ENCODE peak calls at places on chromosomes 1 and 21, in nine cellular contexts. One of them, this sample, is unnamed.

GRCh38 chr1:185441608-185442007 is 124.6 kb upstream of the IVNS1ABP start:
- DNase-seq in fibroblast of lung: peak; percentile 2
- DNase-seq in H9: no peak
- DNase-seq in CD4-positive, alpha-beta memory T cell: no peak
- DNase-seq in CD8-positive, alpha-beta memory T cell: no peak
- DNase-seq in tibial nerve: no peak
- DNase-seq in ascending aorta: no peak
- DNase-seq in SJSA1: peak; percentile 75
- DNase-seq in aorta: no peak
- DNase-seq in this sample: no peak

GRCh38 chr1:243798726-243799125 is 51.3 kb downstream of the AKT3 start:
- DNase-seq in fibroblast of lung: peak; percentile 73
- DNase-seq in H9: no peak
- DNase-seq in CD4-positive, alpha-beta memory T cell: no peak
- DNase-seq in CD8-positive, alpha-beta memory T cell: no peak
- DNase-seq in tibial nerve: no peak
- DNase-seq in ascending aorta: no peak
- DNase-seq in SJSA1: peak; percentile 73
- DNase-seq in aorta: no peak
- DNase-seq in this sample: no peak

GRCh38 chr1:41890841-41891311 is 27.8 kb downstream of the HIVEP3 start:
- DNase-seq in fibroblast of lung: peak; percentile 14
- DNase-seq in H9: no peak
- DNase-seq in CD4-positive, alpha-beta memory T cell: no peak
- DNase-seq in CD8-positive, alpha-beta memory T cell: no peak
- DNase-seq in tibial nerve: no peak
- DNase-seq in ascending aorta: no peak
- DNase-seq in SJSA1: peak; percentile 42
- DNase-seq in aorta: no peak
- DNase-seq in this sample: no peak

GRCh38 chr1:27864264-27864895 is 8.0 kb upstream of the THEMIS2 start:
- DNase-seq in fibroblast of lung: no peak
- DNase-seq in H9: no peak
- DNase-seq in CD4-positive, alpha-beta memory T cell: no peak
- DNase-seq in CD8-positive, alpha-beta memory T cell: no peak
- DNase-seq in tibial nerve: no peak
- DNase-seq in ascending aorta: no peak
- DNase-seq in SJSA1: no peak
- DNase-seq in aorta: no peak
- DNase-seq in this sample: no peak

GRCh38 chr1:235919797-235920475 is 53.2 kb upstream of the LYST start:
- DNase-seq in fibroblast of lung: peak; percentile 54
- DNase-seq in H9: peak; percentile 52
- DNase-seq in CD4-positive, alpha-beta memory T cell: no peak
- DNase-seq in CD8-positive, alpha-beta memory T cell: no peak
- DNase-seq in tibial nerve: no peak
- DNase-seq in ascending aorta: no peak
- DNase-seq in SJSA1: peak; percentile 85
- DNase-seq in aorta: no peak
- DNase-seq in this sample: no peak

GRCh38 chr1:164746677-164747076 is 187.7 kb downstream of the PBX1 start:
- DNase-seq in fibroblast of lung: no peak
- DNase-seq in H9: no peak
- DNase-seq in CD4-positive, alpha-beta memory T cell: no peak
- DNase-seq in CD8-positive, alpha-beta memory T cell: no peak
- DNase-seq in tibial nerve: no peak
- DNase-seq in ascending aorta: no peak
- DNase-seq in SJSA1: no peak
- DNase-seq in aorta: no peak
- DNase-seq in this sample: no peak

GRCh38 chr1:155678027-155678426 is 10.5 kb downstream of the YY1AP1 start:
- DNase-seq in fibroblast of lung: no peak
- DNase-seq in H9: no peak
- DNase-seq in CD4-positive, alpha-beta memory T cell: no peak
- DNase-seq in CD8-positive, alpha-beta memory T cell: no peak
- DNase-seq in tibial nerve: no peak
- DNase-seq in ascending aorta: no peak
- DNase-seq in SJSA1: no peak
- DNase-seq in aorta: no peak
- DNase-seq in this sample: no peak

GRCh38 chr1:5745776-5746610 is 246.2 kb downstream of the NPHP4 start:
- DNase-seq in fibroblast of lung: peak; percentile 53
- DNase-seq in H9: peak; percentile 92
- DNase-seq in CD4-positive, alpha-beta memory T cell: peak; percentile 38
- DNase-seq in CD8-positive, alpha-beta memory T cell: peak; percentile 40
- DNase-seq in tibial nerve: peak; percentile 48
- DNase-seq in ascending aorta: no peak
- DNase-seq in SJSA1: peak; percentile 61
- DNase-seq in aorta: peak; percentile 85
- DNase-seq in this sample: peak; percentile 8

GRCh38 chr1:206041640-206042039 is 11.3 kb upstream of the RHEX start:
- DNase-seq in fibroblast of lung: no peak
- DNase-seq in H9: peak; percentile 63
- DNase-seq in CD4-positive, alpha-beta memory T cell: no peak
- DNase-seq in CD8-positive, alpha-beta memory T cell: no peak
- DNase-seq in tibial nerve: no peak
- DNase-seq in ascending aorta: no peak
- DNase-seq in SJSA1: no peak
- DNase-seq in aorta: no peak
- DNase-seq in this sample: no peak

DNA sequence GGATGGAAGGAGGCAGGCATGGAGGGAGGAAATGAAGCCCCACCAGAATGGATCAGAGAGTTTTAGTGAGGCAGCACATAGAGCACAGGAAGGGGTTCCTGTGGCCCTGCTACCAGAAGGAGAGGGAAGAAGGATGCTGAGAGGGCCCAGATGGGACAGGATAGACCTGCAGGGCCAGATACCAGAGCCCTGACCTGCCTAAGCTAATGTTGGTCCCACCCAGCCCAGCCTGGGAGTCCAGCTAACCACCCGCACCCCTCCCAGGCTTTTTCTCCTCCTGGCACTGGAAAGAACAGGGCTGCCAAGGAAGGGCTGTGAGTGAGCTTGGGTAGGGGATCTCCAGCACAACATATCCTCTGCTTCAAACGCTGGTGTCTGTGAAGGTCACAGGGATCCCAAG is 6.9 kb downstream of the NECTIN4 start:
- DNase-seq in fibroblast of lung: no peak
- DNase-seq in H9: no peak
- DNase-seq in CD4-positive, alpha-beta memory T cell: no peak
- DNase-seq in CD8-positive, alpha-beta memory T cell: no peak
- DNase-seq in tibial nerve: no peak
- DNase-seq in ascending aorta: no peak
- DNase-seq in SJSA1: no peak
- DNase-seq in aorta: no peak
- DNase-seq in this sample: no peak
- H3K27ac ChIP-seq in fibroblast of lung: no peak overlapping the region
- H3K27ac ChIP-seq in H9: no peak overlapping the region
- H3K27ac ChIP-seq in CD4-positive, alpha-beta memory T cell: no peak overlapping the region
- H3K27ac ChIP-seq in CD8-positive, alpha-beta memory T cell: no peak overlapping the region
- H3K27ac ChIP-seq in tibial nerve: no peak overlapping the region
- H3K27ac ChIP-seq in ascending aorta: no peak overlapping the region
- H3K27ac ChIP-seq in SJSA1: no peak overlapping the region
- H3K27ac ChIP-seq in aorta: no peak overlapping the region
- H3K27ac ChIP-seq in this sample: no peak overlapping the region

GRCh38 chr1:180919183-180919700 is 6.5 kb downstream of the KIAA1614 start:
- DNase-seq in fibroblast of lung: no peak
- DNase-seq in H9: no peak
- DNase-seq in CD4-positive, alpha-beta memory T cell: no peak
- DNase-seq in CD8-positive, alpha-beta memory T cell: no peak
- DNase-seq in tibial nerve: no peak
- DNase-seq in ascending aorta: no peak
- DNase-seq in SJSA1: no peak
- DNase-seq in aorta: no peak
- DNase-seq in this sample: no peak
- H3K4me1 ChIP-seq in fibroblast of lung: no peaks in the 10 kb centered on the region
- H3K4me1 ChIP-seq in H9: peaks cover 11% of the 10 kb centered on the region
- H3K4me1 ChIP-seq in CD4-positive, alpha-beta memory T cell: no peaks in the 10 kb centered on the region
- H3K4me1 ChIP-seq in CD8-positive, alpha-beta memory T cell: no peaks in the 10 kb centered on the region
- H3K4me1 ChIP-seq in tibial nerve: no peaks in the 10 kb centered on the region
- H3K4me1 ChIP-seq in ascending aorta: no peaks in the 10 kb centered on the region
- H3K4me1 ChIP-seq in SJSA1: peaks cover 8% of the 10 kb centered on the region
- H3K4me1 ChIP-seq in aorta: no peaks in the 10 kb centered on the region
- H3K4me1 ChIP-seq in this sample: no peaks in the 10 kb centered on the region

DNA sequence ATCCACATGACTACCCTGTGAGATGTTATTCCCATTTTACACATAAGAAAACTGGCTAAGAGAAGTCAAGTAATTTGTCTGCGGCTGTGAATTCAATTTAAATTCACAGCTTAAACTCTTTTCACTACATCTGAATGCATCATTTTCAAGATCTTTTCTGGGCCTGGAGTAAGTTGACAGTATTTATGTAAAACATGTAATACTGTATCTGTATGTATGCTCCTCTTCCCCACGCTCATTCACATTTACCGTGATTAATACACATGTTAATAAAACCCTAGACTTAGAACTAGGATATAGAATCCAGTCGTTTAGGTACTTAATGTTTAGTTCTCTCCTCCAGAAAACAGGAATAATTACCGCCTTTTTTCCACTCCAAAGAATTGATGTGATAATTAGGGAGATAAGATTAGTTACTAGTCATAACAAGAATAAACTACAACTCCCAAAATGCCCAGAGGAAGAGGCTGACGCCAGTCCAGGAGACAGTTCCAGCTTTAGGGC is 442 bp upstream of the PPP1R12B start:
- DNase-seq in fibroblast of lung: no peak
- DNase-seq in H9: no peak
- DNase-seq in CD4-positive, alpha-beta memory T cell: no peak
- DNase-seq in CD8-positive, alpha-beta memory T cell: no peak
- DNase-seq in tibial nerve: no peak
- DNase-seq in ascending aorta: no peak
- DNase-seq in SJSA1: no peak
- DNase-seq in aorta: no peak
- DNase-seq in this sample: no peak
- H3K27ac ChIP-seq in fibroblast of lung: peak overlapping the region; percentile 96
- H3K27ac ChIP-seq in H9: no peak overlapping the region
- H3K27ac ChIP-seq in CD4-positive, alpha-beta memory T cell: peak overlapping the region; percentile 82
- H3K27ac ChIP-seq in CD8-positive, alpha-beta memory T cell: peak overlapping the region; percentile 83
- H3K27ac ChIP-seq in tibial nerve: peak overlapping the region; percentile 68
- H3K27ac ChIP-seq in ascending aorta: no peak overlapping the region
- H3K27ac ChIP-seq in SJSA1: no peak overlapping the region
- H3K27ac ChIP-seq in aorta: no peak overlapping the region
- H3K27ac ChIP-seq in this sample: peak overlapping the region; percentile 33

DNA sequence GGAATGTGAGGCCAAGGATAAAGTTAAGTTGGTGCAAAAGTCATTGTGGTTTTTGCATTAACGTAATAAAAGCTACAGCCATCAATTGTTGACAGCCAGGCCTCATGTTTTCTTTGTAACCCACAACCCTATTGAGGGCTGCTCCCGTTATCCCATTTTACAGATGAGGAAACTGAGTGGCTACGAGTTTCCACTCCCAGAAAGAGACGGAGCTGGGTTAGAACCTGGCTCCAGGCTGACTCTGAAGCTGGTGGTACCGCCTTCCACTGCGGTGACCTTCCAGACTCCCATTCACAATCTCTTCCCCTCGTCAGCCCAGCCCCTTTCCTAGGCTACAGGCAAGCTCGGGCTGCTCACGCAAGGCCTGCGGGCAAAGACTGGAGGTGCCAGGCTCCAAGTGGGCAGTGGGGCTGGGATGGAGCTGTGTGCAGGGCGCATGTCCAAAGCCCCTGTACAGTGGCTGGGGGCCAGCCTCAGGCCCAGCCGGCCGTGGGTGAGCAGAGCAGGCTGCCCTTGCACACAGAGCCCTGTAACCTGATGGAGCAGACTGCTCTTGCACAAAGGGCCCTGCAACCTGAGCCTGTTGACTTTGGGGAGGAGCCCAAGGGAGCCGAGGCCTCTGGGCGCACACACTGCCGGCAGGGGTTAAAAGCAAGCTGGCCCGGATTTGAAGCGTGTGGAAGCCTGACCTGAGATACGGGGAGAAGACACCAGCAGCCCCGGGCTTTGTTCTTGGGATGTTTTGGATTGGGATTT is 97.4 kb upstream of the TMPRSS2 start:
- DNase-seq in fibroblast of lung: no peak
- DNase-seq in H9: no peak
- DNase-seq in CD4-positive, alpha-beta memory T cell: no peak
- DNase-seq in CD8-positive, alpha-beta memory T cell: no peak
- DNase-seq in tibial nerve: no peak
- DNase-seq in ascending aorta: no peak
- DNase-seq in SJSA1: no peak
- DNase-seq in aorta: peak; percentile 66
- DNase-seq in this sample: no peak
- H3K4me1 ChIP-seq in fibroblast of lung: no peaks in the 10 kb centered on the region
- H3K4me1 ChIP-seq in H9: no peaks in the 10 kb centered on the region
- H3K4me1 ChIP-seq in CD4-positive, alpha-beta memory T cell: no peaks in the 10 kb centered on the region
- H3K4me1 ChIP-seq in CD8-positive, alpha-beta memory T cell: no peaks in the 10 kb centered on the region
- H3K4me1 ChIP-seq in tibial nerve: no peaks in the 10 kb centered on the region
- H3K4me1 ChIP-seq in ascending aorta: no peaks in the 10 kb centered on the region
- H3K4me1 ChIP-seq in SJSA1: peaks cover 10% of the 10 kb centered on the region
- H3K4me1 ChIP-seq in aorta: no peaks in the 10 kb centered on the region
- H3K4me1 ChIP-seq in this sample: no peaks in the 10 kb centered on the region

This sample was measured in effector memory CD4-positive, alpha-beta T cell.